ENCODE peak calls at places on chromosomes 1 and 21, in five cellular contexts. C is fibroblast of pulmonary artery, L is WTC11, Z is coronary artery, I is nephron progenitor cell. R is an unnamed sample.

GRCh38 chr1:192832492-192832891 is 23.7 kb downstream of the RGS2 start:
- DNase-seq in C (no peak), L (no peak), Z (no peak), I (no peak), R (no peak)

GRCh38 chr21:14995695-14996490 is 68.9 kb downstream of the NRIP1 start:
- DNase-seq in C (peak), L (no peak), Z (no peak), I (no peak), R (peak)

GRCh38 chr1:228986093-228986904 is 251.0 kb downstream of the RHOU start:
- DNase-seq in C (peak), L (no peak), Z (peak), I (no peak), R (peak)

GRCh38 chr1:38151399-38151798 is 104.8 kb upstream of the POU3F1 start:
- DNase-seq in C (no peak), L (no peak), Z (no peak), I (no peak), R (no peak)

GRCh38 chr1:97050501-97050900 is 328.9 kb downstream of the PTBP2 start:
- DNase-seq in C (peak), L (no peak), Z (no peak), I (no peak), R (peak)

GRCh38 chr1:229114781-229115417 is 156.0 kb upstream of the RAB4A start:
- DNase-seq in C (peak), L (no peak), Z (no peak), I (peak), R (peak)

GRCh38 chr1:205568469-205569361 is 63.1 kb downstream of the ELK4 start:
- DNase-seq in C (no peak), L (no peak), Z (peak), I (peak), R (no peak)

GRCh38 chr1:45304311-45305081 is 22.2 kb upstream of the HPDL start:
- DNase-seq in C (no peak), L (no peak), Z (no peak), I (no peak), R (peak)

GRCh38 chr1:242784807-242785206 is 260.3 kb upstream of the PLD5 start:
- DNase-seq in C (no peak), L (no peak), Z (no peak), I (no peak), R (peak)

GRCh38 chr1:216910081-216910840 is 187.0 kb upstream of the ESRRG start:
- DNase-seq in C (peak), L (no peak), Z (no peak), I (no peak), R (peak)

GRCh38 chr1:162368451-162368850 is 8.2 kb downstream of the SPATA46 start:
- DNase-seq in C (no peak), L (no peak), Z (no peak), I (no peak), R (no peak)

GRCh38 chr1:40708750-40709099 is 17.2 kb downstream of the NFYC start:
- DNase-seq in C (peak), L (no peak), Z (no peak), I (peak), R (peak)

GRCh38 chr1:221718391-221719277 is 23.3 kb downstream of the DUSP10 start:
- DNase-seq in C (peak), L (no peak), Z (no peak), I (no peak), R (peak)

GRCh38 chr1:20343149-20343936 is 52.7 kb downstream of the VWA5B1 start:
- DNase-seq in C (no peak), L (peak), Z (no peak), I (peak), R (no peak)

GRCh38 chr1:109392037-109392787 is 5.5 kb downstream of the SORT1 start:
- DNase-seq in C (no peak), L (no peak), Z (peak), I (no peak), R (peak)

GRCh38 chr21:43865471-43866181 is 603 bp downstream of the AGPAT3 start:
- DNase-seq in C (peak), L (no peak), Z (no peak), I (peak), R (peak)

GRCh38 chr1:100353988-100354387 is 1.7 kb downstream of the CDC14A start:
- DNase-seq in C (no peak), L (no peak), Z (no peak), I (peak), R (no peak)

GRCh38 chr21:42696026-42696380 is 42.6 kb downstream of the PDE9A start:
- DNase-seq in C (no peak), L (no peak), Z (no peak), I (no peak), R (no peak)

GRCh38 chr1:244280221-244280620 is 171.5 kb downstream of the ADSS2 start:
- DNase-seq in C (peak), L (no peak), Z (no peak), I (no peak), R (peak)

GRCh38 chr1:7786785-7787184 is 2.7 kb downstream of the PER3 start:
- DNase-seq in C (no peak), L (no peak), Z (no peak), I (no peak), R (no peak)

GRCh38 chr1:84299536-84300260 is 1.8 kb upstream of the SAMD13 start:
- DNase-seq in C (peak), L (no peak), Z (no peak), I (no peak), R (peak)

GRCh38 chr21:45877821-45878469 is 103.6 kb upstream of the COL6A1 start:
- DNase-seq in C (no peak), L (no peak), Z (no peak), I (no peak), R (peak)
- TF ChIP-seq CTCF in C (no peak), L (no peak), Z (no peak), I (no peak), R (no peak)

GRCh38 chr21:36916718-36917117 is 49.8 kb downstream of the HLCS start:
- DNase-seq in C (no peak), L (no peak), Z (no peak), I (no peak), R (no peak)

GRCh38 chr21:36915014-36915700 is 51.3 kb downstream of the HLCS start:
- DNase-seq in C (no peak), L (no peak), Z (no peak), I (no peak), R (no peak)

GRCh38 chr21:36918291-36918690 is 48.2 kb downstream of the HLCS start:
- DNase-seq in C (no peak), L (no peak), Z (no peak), I (no peak), R (no peak)

GRCh38 chr21:36915701-36916075 is 50.8 kb downstream of the HLCS start:
- DNase-seq in C (no peak), L (no peak), Z (no peak), I (no peak), R (no peak)

GRCh38 chr21:36917487-36918158 is 48.8 kb downstream of the HLCS start:
- DNase-seq in C (peak), L (peak), Z (no peak), I (no peak), R (peak)
- TF ChIP-seq CTCF in C (peak), L (peak), Z (no peak), I (peak), R (peak)

GRCh38 chr1:27616441-27616840 is 12.5 kb upstream of the AHDC1 start:
- DNase-seq in C (no peak), L (no peak), Z (no peak), I (no peak), R (peak)
- TF ChIP-seq CTCF in C (peak), L (no peak), Z (no peak), I (no peak), R (peak)

GRCh38 chr1:161132410-161133219 is at the start of gene DEDD:
- DNase-seq in C (peak), L (peak), Z (peak), I (peak), R (peak)
- TF ChIP-seq CTCF in C (no peak), L (no peak), Z (no peak), I (no peak), R (no peak)

GRCh38 chr1:224774378-224774777 is 155.1 kb upstream of the DNAH14 start:
- DNase-seq in C (no peak), L (peak), Z (no peak), I (no peak), R (no peak)
- TF ChIP-seq CTCF in C (peak), L (peak), Z (no peak), I (peak), R (no peak)

GRCh38 chr1:171103862-171104261 is 13.2 kb downstream of the FMO3 start:
- DNase-seq in C (no peak), L (no peak), Z (no peak), I (no peak), R (no peak)

GRCh38 chr1:171107969-171108368 is 17.3 kb downstream of the FMO3 start:
- DNase-seq in C (no peak), L (no peak), Z (no peak), I (no peak), R (no peak)

GRCh38 chr1:171113377-171113776 is 22.7 kb downstream of the FMO3 start:
- DNase-seq in C (no peak), L (no peak), Z (no peak), I (no peak), R (peak)

GRCh38 chr1:171110485-171111340 is 20.0 kb downstream of the FMO3 start:
- DNase-seq in C (peak), L (no peak), Z (no peak), I (no peak), R (peak)

GRCh38 chr1:171107257-171107940 is 16.7 kb downstream of the FMO3 start:
- DNase-seq in C (peak), L (no peak), Z (no peak), I (no peak), R (peak)
- TF ChIP-seq CTCF in C (no peak), L (no peak), Z (no peak), I (no peak), R (no peak)